ENCODE peak calls at places on chromosomes 4 and X, in six cellular contexts. One of them, this sample, is unnamed.

GRCh38 chrX:24466025-24466424 is 939 bp downstream of the PDK3 start:
- DNase-seq in IMR-90: no peak
- DNase-seq in epithelial cell of proximal tubule: no peak
- DNase-seq in sigmoid colon: no peak
- DNase-seq in PC-3: no peak
- DNase-seq in left lung: no peak
- DNase-seq in this sample: no peak

GRCh38 chrX:19616959-19617358 is 101.7 kb upstream of the MAP3K15 start:
- DNase-seq in IMR-90: peak; percentile 23
- DNase-seq in epithelial cell of proximal tubule: no peak
- DNase-seq in sigmoid colon: no peak
- DNase-seq in PC-3: no peak
- DNase-seq in left lung: no peak
- DNase-seq in this sample: no peak

GRCh38 chr4:98828801-98829200 is 100.1 kb downstream of the EIF4E start:
- DNase-seq in IMR-90: no peak
- DNase-seq in epithelial cell of proximal tubule: no peak
- DNase-seq in sigmoid colon: no peak
- DNase-seq in PC-3: peak; percentile 76
- DNase-seq in left lung: no peak
- DNase-seq in this sample: peak; percentile 37

GRCh38 chr4:108010167-108010566 is 20.5 kb downstream of the HADH start:
- DNase-seq in IMR-90: peak; percentile 89
- DNase-seq in epithelial cell of proximal tubule: no peak
- DNase-seq in sigmoid colon: no peak
- DNase-seq in PC-3: peak; percentile 39
- DNase-seq in left lung: no peak
- DNase-seq in this sample: peak; percentile 69

GRCh38 chr4:55722132-55722531 is 86.0 kb upstream of the NMU start:
- DNase-seq in IMR-90: no peak
- DNase-seq in epithelial cell of proximal tubule: no peak
- DNase-seq in sigmoid colon: no peak
- DNase-seq in PC-3: no peak
- DNase-seq in left lung: no peak
- DNase-seq in this sample: no peak

GRCh38 chrX:25154168-25154567 is 138.4 kb upstream of the ARX start:
- DNase-seq in IMR-90: no peak
- DNase-seq in epithelial cell of proximal tubule: no peak
- DNase-seq in sigmoid colon: no peak
- DNase-seq in PC-3: no peak
- DNase-seq in left lung: no peak
- DNase-seq in this sample: no peak

GRCh38 chr4:87807402-87807801 is 8.0 kb downstream of the IBSP start:
- DNase-seq in IMR-90: no peak
- DNase-seq in epithelial cell of proximal tubule: no peak
- DNase-seq in sigmoid colon: no peak
- DNase-seq in PC-3: peak; percentile 11
- DNase-seq in left lung: no peak
- DNase-seq in this sample: peak; percentile 55

GRCh38 chrX:141341341-141341740 is 99.0 kb upstream of the SPANXC start:
- DNase-seq in IMR-90: peak; percentile 83
- DNase-seq in epithelial cell of proximal tubule: peak; percentile 2
- DNase-seq in sigmoid colon: no peak
- DNase-seq in PC-3: peak; percentile 87
- DNase-seq in left lung: no peak
- DNase-seq in this sample: peak; percentile 42

GRCh38 chrX:49272426-49272825 is 2.8 kb downstream of the PPP1R3F start:
- DNase-seq in IMR-90: no peak
- DNase-seq in epithelial cell of proximal tubule: no peak
- DNase-seq in sigmoid colon: peak; percentile 27
- DNase-seq in PC-3: no peak
- DNase-seq in left lung: no peak
- DNase-seq in this sample: no peak

GRCh38 chrX:109732319-109732779 is 708 bp downstream of the ACSL4 start:
- DNase-seq in IMR-90: peak; percentile 59
- DNase-seq in epithelial cell of proximal tubule: no peak
- DNase-seq in sigmoid colon: no peak
- DNase-seq in PC-3: peak; percentile 56
- DNase-seq in left lung: no peak
- DNase-seq in this sample: peak; percentile 42

GRCh38 chrX:130109429-130110378 is 593 bp downstream of the ELF4 start:
- DNase-seq in IMR-90: peak; percentile 27
- DNase-seq in epithelial cell of proximal tubule: no peak
- DNase-seq in sigmoid colon: peak; percentile 69
- DNase-seq in PC-3: peak; percentile 21
- DNase-seq in left lung: peak; percentile 82
- DNase-seq in this sample: no peak

GRCh38 chr4:48262926-48263325 is 6.7 kb downstream of the TEC start:
- DNase-seq in IMR-90: peak; percentile 75
- DNase-seq in epithelial cell of proximal tubule: no peak
- DNase-seq in sigmoid colon: no peak
- DNase-seq in PC-3: no peak
- DNase-seq in left lung: no peak
- DNase-seq in this sample: no peak

GRCh38 chr4:180028682-180029081 is 2214.5 kb upstream of the TENM3 start:
- DNase-seq in IMR-90: peak; percentile 55
- DNase-seq in epithelial cell of proximal tubule: peak; percentile 3
- DNase-seq in sigmoid colon: no peak
- DNase-seq in PC-3: peak; percentile 33
- DNase-seq in left lung: no peak
- DNase-seq in this sample: peak; percentile 60

GRCh38 chrX:29477878-29478277 is 737.5 kb upstream of the MAGEB2 start:
- DNase-seq in IMR-90: no peak
- DNase-seq in epithelial cell of proximal tubule: no peak
- DNase-seq in sigmoid colon: no peak
- DNase-seq in PC-3: no peak
- DNase-seq in left lung: no peak
- DNase-seq in this sample: no peak

GRCh38 chrX:40007136-40007535 is 90.6 kb downstream of the BCOR start:
- DNase-seq in IMR-90: no peak
- DNase-seq in epithelial cell of proximal tubule: no peak
- DNase-seq in sigmoid colon: no peak
- DNase-seq in PC-3: no peak
- DNase-seq in left lung: no peak
- DNase-seq in this sample: no peak

GRCh38 chr4:184330008-184330400 is 112.3 kb upstream of the ENPP6 start:
- DNase-seq in IMR-90: peak; percentile 40
- DNase-seq in epithelial cell of proximal tubule: no peak
- DNase-seq in sigmoid colon: peak; percentile 81
- DNase-seq in PC-3: peak; percentile 42
- DNase-seq in left lung: peak; percentile 90
- DNase-seq in this sample: peak; percentile 65

GRCh38 chrX:48573690-48574269 is 504 bp upstream of the RBM3 start:
- DNase-seq in IMR-90: no peak
- DNase-seq in epithelial cell of proximal tubule: no peak
- DNase-seq in sigmoid colon: peak; percentile 75
- DNase-seq in PC-3: no peak
- DNase-seq in left lung: no peak
- DNase-seq in this sample: no peak

GRCh38 chrX:134537179-134537945 is 77.4 kb downstream of the HPRT1 start:
- DNase-seq in IMR-90: peak; percentile 72
- DNase-seq in epithelial cell of proximal tubule: no peak
- DNase-seq in sigmoid colon: no peak
- DNase-seq in PC-3: peak; percentile 56
- DNase-seq in left lung: no peak
- DNase-seq in this sample: no peak

GRCh38 chr4:88613417-88613875 is 21.2 kb downstream of the HERC3 start:
- DNase-seq in IMR-90: no peak
- DNase-seq in epithelial cell of proximal tubule: no peak
- DNase-seq in sigmoid colon: no peak
- DNase-seq in PC-3: no peak
- DNase-seq in left lung: no peak
- DNase-seq in this sample: no peak

GRCh38 chr4:147714575-147715401 is 17.1 kb upstream of the ARHGAP10 start:
- DNase-seq in IMR-90: peak; percentile 90
- DNase-seq in epithelial cell of proximal tubule: no peak
- DNase-seq in sigmoid colon: peak; percentile 90
- DNase-seq in PC-3: peak; percentile 80
- DNase-seq in left lung: no peak
- DNase-seq in this sample: peak; percentile 71

GRCh38 chr4:33649015-33649414 is 2595.3 kb downstream of the ARAP2 start:
- DNase-seq in IMR-90: peak; percentile 5
- DNase-seq in epithelial cell of proximal tubule: no peak
- DNase-seq in sigmoid colon: no peak
- DNase-seq in PC-3: peak; percentile 43
- DNase-seq in left lung: no peak
- DNase-seq in this sample: peak; percentile 60

GRCh38 chr4:1403591-1404572 is 2.4 kb downstream of the NKX1-1 start:
- DNase-seq in IMR-90: no peak
- DNase-seq in epithelial cell of proximal tubule: no peak
- DNase-seq in sigmoid colon: peak; percentile 55
- DNase-seq in PC-3: no peak
- DNase-seq in left lung: peak; percentile 62
- DNase-seq in this sample: no peak

GRCh38 chr4:121789470-121789869 is 11.7 kb upstream of the EXOSC9 start:
- DNase-seq in IMR-90: peak; percentile 41
- DNase-seq in epithelial cell of proximal tubule: no peak
- DNase-seq in sigmoid colon: no peak
- DNase-seq in PC-3: no peak
- DNase-seq in left lung: no peak
- DNase-seq in this sample: no peak

GRCh38 chr4:169428376-169428775 is 157.6 kb upstream of the SH3RF1 start:
- DNase-seq in IMR-90: no peak
- DNase-seq in epithelial cell of proximal tubule: no peak
- DNase-seq in sigmoid colon: no peak
- DNase-seq in PC-3: no peak
- DNase-seq in left lung: no peak
- DNase-seq in this sample: no peak

GRCh38 chr4:6546681-6547447 is 28.1 kb upstream of the MAN2B2 start:
- DNase-seq in IMR-90: peak; percentile 72
- DNase-seq in epithelial cell of proximal tubule: no peak
- DNase-seq in sigmoid colon: no peak
- DNase-seq in PC-3: peak; percentile 66
- DNase-seq in left lung: no peak
- DNase-seq in this sample: peak; percentile 76

GRCh38 chrX:11540532-11541377 is 125.0 kb downstream of the ARHGAP6 start:
- DNase-seq in IMR-90: no peak
- DNase-seq in epithelial cell of proximal tubule: no peak
- DNase-seq in sigmoid colon: no peak
- DNase-seq in PC-3: no peak
- DNase-seq in left lung: no peak
- DNase-seq in this sample: no peak

GRCh38 chr4:106691749-106692148 is 323.2 kb upstream of the GIMD1 start:
- DNase-seq in IMR-90: no peak
- DNase-seq in epithelial cell of proximal tubule: no peak
- DNase-seq in sigmoid colon: no peak
- DNase-seq in PC-3: no peak
- DNase-seq in left lung: no peak
- DNase-seq in this sample: no peak
- TF ChIP-seq CTCF in IMR-90: no peak
- TF ChIP-seq CTCF in epithelial cell of proximal tubule: peak; percentile 29
- TF ChIP-seq CTCF in sigmoid colon: no peak
- TF ChIP-seq CTCF in PC-3: peak; percentile 28
- TF ChIP-seq CTCF in left lung: no peak
- TF ChIP-seq CTCF in this sample: no peak

GRCh38 chr4:112520598-112521122 is 4.7 kb upstream of the NEUROG2 start:
- DNase-seq in IMR-90: no peak
- DNase-seq in epithelial cell of proximal tubule: no peak
- DNase-seq in sigmoid colon: no peak
- DNase-seq in PC-3: no peak
- DNase-seq in left lung: no peak
- DNase-seq in this sample: no peak

GRCh38 chr4:112523764-112524505 is 8.0 kb upstream of the NEUROG2 start:
- DNase-seq in IMR-90: no peak
- DNase-seq in epithelial cell of proximal tubule: no peak
- DNase-seq in sigmoid colon: no peak
- DNase-seq in PC-3: peak; percentile 71
- DNase-seq in left lung: peak; percentile 93
- DNase-seq in this sample: peak; percentile 64

GRCh38 chr4:112522389-112522788 is 6.4 kb upstream of the NEUROG2 start:
- DNase-seq in IMR-90: no peak
- DNase-seq in epithelial cell of proximal tubule: no peak
- DNase-seq in sigmoid colon: no peak
- DNase-seq in PC-3: no peak
- DNase-seq in left lung: no peak
- DNase-seq in this sample: no peak

GRCh38 chr4:112521123-112522116 is 5.4 kb upstream of the NEUROG2 start:
- DNase-seq in IMR-90: no peak
- DNase-seq in epithelial cell of proximal tubule: no peak
- DNase-seq in sigmoid colon: no peak
- DNase-seq in PC-3: no peak
- DNase-seq in left lung: peak; percentile 77
- DNase-seq in this sample: no peak

GRCh38 chr4:112523008-112523440 is 7.0 kb upstream of the NEUROG2 start:
- DNase-seq in IMR-90: peak; percentile 66
- DNase-seq in epithelial cell of proximal tubule: no peak
- DNase-seq in sigmoid colon: no peak
- DNase-seq in PC-3: no peak
- DNase-seq in left lung: peak; percentile 84
- DNase-seq in this sample: peak; percentile 50
- TF ChIP-seq CTCF in IMR-90: peak; percentile 36
- TF ChIP-seq CTCF in epithelial cell of proximal tubule: peak; percentile 34
- TF ChIP-seq CTCF in sigmoid colon: no peak
- TF ChIP-seq CTCF in PC-3: no peak
- TF ChIP-seq CTCF in left lung: no peak
- TF ChIP-seq CTCF in this sample: no peak

GRCh38 chrX:88830113-88830512 is 83.1 kb downstream of the CPXCR1 start:
- DNase-seq in IMR-90: no peak
- DNase-seq in epithelial cell of proximal tubule: no peak
- DNase-seq in sigmoid colon: no peak
- DNase-seq in PC-3: no peak
- DNase-seq in left lung: no peak
- DNase-seq in this sample: no peak
- TF ChIP-seq CTCF in IMR-90: no peak
- TF ChIP-seq CTCF in epithelial cell of proximal tubule: no peak
- TF ChIP-seq CTCF in sigmoid colon: no peak
- TF ChIP-seq CTCF in PC-3: no peak
- TF ChIP-seq CTCF in left lung: no peak
- TF ChIP-seq CTCF in this sample: no peak

GRCh38 chr4:26163425-26164362 is 157.1 kb upstream of the RBPJ start:
- DNase-seq in IMR-90: no peak
- DNase-seq in epithelial cell of proximal tubule: no peak
- DNase-seq in sigmoid colon: no peak
- DNase-seq in PC-3: no peak
- DNase-seq in left lung: no peak
- DNase-seq in this sample: no peak

GRCh38 chr4:26157541-26157940 is 163.3 kb upstream of the RBPJ start:
- DNase-seq in IMR-90: peak; percentile 54
- DNase-seq in epithelial cell of proximal tubule: no peak
- DNase-seq in sigmoid colon: no peak
- DNase-seq in PC-3: no peak
- DNase-seq in left lung: no peak
- DNase-seq in this sample: no peak

GRCh38 chr4:26162095-26162494 is 158.7 kb upstream of the RBPJ start:
- DNase-seq in IMR-90: no peak
- DNase-seq in epithelial cell of proximal tubule: no peak
- DNase-seq in sigmoid colon: no peak
- DNase-seq in PC-3: no peak
- DNase-seq in left lung: no peak
- DNase-seq in this sample: no peak

GRCh38 chr4:26161030-26161824 is 159.6 kb upstream of the RBPJ start:
- DNase-seq in IMR-90: no peak
- DNase-seq in epithelial cell of proximal tubule: no peak
- DNase-seq in sigmoid colon: no peak
- DNase-seq in PC-3: peak; percentile 34
- DNase-seq in left lung: no peak
- DNase-seq in this sample: no peak
- TF ChIP-seq CTCF in IMR-90: peak; percentile 32
- TF ChIP-seq CTCF in epithelial cell of proximal tubule: peak; percentile 39
- TF ChIP-seq CTCF in sigmoid colon: no peak
- TF ChIP-seq CTCF in PC-3: peak; percentile 61
- TF ChIP-seq CTCF in left lung: no peak
- TF ChIP-seq CTCF in this sample: no peak

This sample was measured in epithelial cell of esophagus.